ENCODE peak calls at places on chromosomes 13 and 19, in six cellular contexts. K is prostate gland, P is ovary, M is psoas muscle, J is body of pancreas, W is adrenal gland. F is an unnamed sample.

GRCh38 chr19:18961767-18962423 is 20.9 kb upstream of the HOMER3 start:
- DNase-seq in K (no peak), P (no peak), M (no peak), J (no peak), W (no peak), F (no peak)

GRCh38 chr19:1751367-1752008 is 1.8 kb upstream of the ONECUT3 start:
- DNase-seq in K (no peak), P (no peak), M (no peak), J (no peak), W (no peak), F (no peak)

GRCh38 chr19:31885280-31885853 is 460.0 kb upstream of the ZNF507 start:
- DNase-seq in K (no peak), P (no peak), M (no peak), J (no peak), W (no peak), F (no peak)

GRCh38 chr19:7013678-7014077 is 7.6 kb downstream of the MBD3L2B start:
- DNase-seq in K (no peak), P (no peak), M (no peak), J (no peak), W (no peak), F (no peak)

GRCh38 chr13:107035778-107036177 is 467.8 kb upstream of the ARGLU1 start:
- DNase-seq in K (no peak), P (no peak), M (no peak), J (no peak), W (no peak), F (no peak)

GRCh38 chr19:22260499-22260898 is 25.7 kb upstream of the ZNF729 start:
- DNase-seq in K (no peak), P (no peak), M (no peak), J (no peak), W (no peak), F (no peak)

GRCh38 chr19:17296278-17296677 is 6.9 kb downstream of the ABHD8 start:
- DNase-seq in K (no peak), P (no peak), M (no peak), J (no peak), W (no peak), F (no peak)

GRCh38 chr19:16429066-16429758 is 42.6 kb downstream of the EPS15L1 start:
- DNase-seq in K (peak; percentile 61), P (no peak), M (peak; percentile 65), J (peak; percentile 27), W (peak; percentile 81), F (peak; percentile 80)

GRCh38 chr19:11448410-11448809 is 13.0 kb downstream of the PRKCSH start:
- DNase-seq in K (no peak), P (no peak), M (no peak), J (no peak), W (no peak), F (no peak)

GRCh38 chr19:53908106-53908932 is 759 bp upstream of the CACNG7 start:
- DNase-seq in K (no peak), P (no peak), M (peak; percentile 40), J (peak; percentile 43), W (peak; percentile 42), F (no peak)

DNA sequence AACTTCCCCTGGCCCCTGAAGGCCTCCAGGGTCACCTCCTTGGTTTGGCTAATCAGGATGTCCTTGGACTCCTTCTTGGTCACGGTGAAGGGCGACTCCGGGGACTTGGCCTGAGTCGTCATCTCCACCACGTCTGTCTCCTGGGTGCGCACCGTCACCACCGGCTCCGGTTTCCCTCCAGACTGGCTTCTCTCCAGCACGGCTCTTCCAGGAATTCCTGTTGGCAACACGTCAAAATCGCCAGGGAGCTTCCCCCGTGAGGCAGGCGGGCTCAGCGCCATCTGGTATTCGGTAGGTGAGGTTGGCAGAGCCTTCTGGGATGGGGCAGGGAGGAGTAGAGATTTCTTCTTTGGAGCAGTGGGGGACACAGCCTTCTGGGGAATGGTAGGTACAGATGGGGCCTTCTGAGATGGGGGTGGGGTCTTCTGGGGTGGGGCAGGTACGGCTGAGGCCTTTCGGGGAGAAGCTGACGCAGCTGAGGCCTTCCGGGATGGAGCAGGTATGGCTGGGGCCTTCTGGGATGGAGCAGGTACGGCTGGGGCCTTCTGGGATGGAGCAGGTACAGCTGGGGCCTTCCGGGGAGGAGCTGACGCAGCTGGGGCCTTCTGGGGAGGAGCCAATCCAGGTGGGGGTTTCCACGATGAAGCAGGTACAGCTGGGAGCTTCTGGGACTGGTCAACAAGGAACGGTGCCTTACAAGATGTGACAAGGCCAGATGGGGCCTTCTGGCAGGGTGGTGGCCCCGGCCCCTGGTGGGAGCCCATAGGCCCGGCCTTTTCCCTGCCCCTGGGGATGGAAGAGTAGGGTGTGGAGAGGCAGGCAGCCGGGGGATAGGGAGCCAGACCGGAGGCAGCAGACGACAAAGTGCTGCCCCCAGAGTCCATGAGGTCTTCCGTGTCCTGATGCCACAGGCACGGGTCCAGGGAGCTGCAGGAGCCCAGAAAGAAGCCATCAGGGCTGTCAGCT is 3.8 kb downstream of the GARIN5B start:
- DNase-seq in K (no peak), P (no peak), M (no peak), J (no peak), W (no peak), F (no peak)
- H3K9me3 ChIP-seq in K (no peaks in the 10 kb centered on the region), P (no peaks in the 10 kb centered on the region), M (no peaks in the 10 kb centered on the region), J (no peaks in the 10 kb centered on the region), W (no peaks in the 10 kb centered on the region), F (no peaks in the 10 kb centered on the region)

GRCh38 chr19:51136333-51136732 is 5.8 kb upstream of the SIGLEC7 start:
- DNase-seq in K (no peak), P (no peak), M (no peak), J (no peak), W (no peak), F (no peak)
- H3K4me1 ChIP-seq in K (no peaks in the 10 kb centered on the region), P (peaks cover 4% of the 10 kb centered on the region), M (no peaks in the 10 kb centered on the region), J (peaks cover 8% of the 10 kb centered on the region), W (no peaks in the 10 kb centered on the region), F (peaks cover 21% of the 10 kb centered on the region)

GRCh38 chr19:23832717-23833327 is 74.1 kb upstream of the ZNF681 start:
- DNase-seq in K (no peak), P (no peak), M (no peak), J (no peak), W (no peak), F (no peak)
- H3K9me3 ChIP-seq in K (no peaks in the 10 kb centered on the region), P (peaks cover 7% of the 10 kb centered on the region), M (peaks cover 22% of the 10 kb centered on the region), J (peaks cover 2% of the 10 kb centered on the region), W (peaks cover 35% of the 10 kb centered on the region), F (peaks cover 99% of the 10 kb centered on the region)

GRCh38 chr19:39140195-39140516 is 14.6 kb downstream of the PAK4 start:
- DNase-seq in K (no peak), P (no peak), M (no peak), J (no peak), W (no peak), F (no peak)
- H3K4me1 ChIP-seq in K (peaks cover 25% of the 10 kb centered on the region), P (peaks cover 32% of the 10 kb centered on the region), M (no peaks in the 10 kb centered on the region), J (peaks cover 81% of the 10 kb centered on the region), W (peaks cover 29% of the 10 kb centered on the region), F (peaks cover 47% of the 10 kb centered on the region)

DNA sequence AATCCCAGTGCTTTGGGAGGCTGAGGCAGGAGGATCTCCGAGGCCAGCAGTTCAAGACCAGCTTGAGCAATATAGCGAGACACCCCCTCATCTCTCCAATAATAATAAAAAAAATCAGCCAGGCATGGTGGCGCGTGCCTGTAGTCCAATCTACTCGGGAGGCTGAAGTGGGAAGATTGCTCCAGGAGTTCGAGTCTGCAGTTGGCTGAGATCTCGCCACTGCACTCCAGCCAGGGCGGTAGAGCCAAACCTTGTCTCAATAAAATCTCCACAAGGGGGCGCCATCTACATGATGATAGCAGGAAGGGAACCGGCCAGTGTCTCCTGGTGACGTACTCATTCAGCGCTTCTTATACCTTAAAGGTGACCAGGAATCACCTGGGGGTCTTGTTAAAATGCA is 13.6 kb upstream of the C5AR1 start:
- DNase-seq in K (peak; percentile 75), P (peak; percentile 79), M (peak; percentile 49), J (peak; percentile 78), W (peak; percentile 91), F (no peak)
- H3K9me3 ChIP-seq in K (no peaks in the 10 kb centered on the region), P (no peaks in the 10 kb centered on the region), M (no peaks in the 10 kb centered on the region), J (no peaks in the 10 kb centered on the region), W (no peaks in the 10 kb centered on the region), F (no peaks in the 10 kb centered on the region)

F was measured in left ventricle myocardium inferior.